ENCODE peak calls at places on chromosomes 11 and 22, in four cellular contexts. J, R, Z and B are unnamed samples.

GRCh38 chr11:85955531-85955930 is 100.3 kb downstream of the CCDC83 start:
- DNase-seq in Z (no peak), R (no peak), J (peak; percentile 79), B (no peak)

GRCh38 chr11:2667940-2668339 is 31.9 kb downstream of the KCNQ1OT1 start:
- DNase-seq in J (no peak), Z (no peak), R (no peak), B (no peak)

GRCh38 chr22:48796295-48797015 is 1031.2 kb downstream of the BRD1 start:
- DNase-seq in Z (no peak), R (no peak), J (no peak), B (no peak)

GRCh38 chr11:84645988-84646689 is 981.0 kb downstream of the DLG2 start:
- DNase-seq in Z (no peak), R (no peak), J (no peak), B (no peak)

GRCh38 chr11:94150704-94151103 is 22.1 kb downstream of the PANX1 start:
- DNase-seq in J (no peak), R (no peak), Z (no peak), B (no peak)

GRCh38 chr11:2590131-2590950 is 109.5 kb downstream of the KCNQ1OT1 start:
- DNase-seq in R (peak; percentile 8), Z (no peak), J (no peak), B (no peak)

GRCh38 chr22:34973926-34974325 is 92.0 kb upstream of the ISX start:
- DNase-seq in Z (no peak), R (no peak), J (no peak), B (no peak)

GRCh38 chr22:29073618-29074275 is 912 bp downstream of the KREMEN1 start:
- DNase-seq in Z (peak; percentile 40), J (no peak), R (peak; percentile 45), B (peak; percentile 61)

GRCh38 chr22:23237201-23237798 is 57.0 kb downstream of the BCR start:
- DNase-seq in R (no peak), Z (peak; percentile 40), J (no peak), B (peak; percentile 88)

GRCh38 chr11:76656571-76657081 is 13.9 kb downstream of the LRRC32 start:
- DNase-seq in J (no peak), R (no peak), Z (no peak), B (no peak)

GRCh38 chr22:28172948-28173360 is 253.9 kb upstream of the PITPNB start:
- DNase-seq in J (no peak), R (no peak), Z (no peak), B (no peak)

GRCh38 chr11:34651551-34651950 is 30.7 kb downstream of the EHF start:
- DNase-seq in Z (no peak), J (peak; percentile 39), R (no peak), B (no peak)

GRCh38 chr11:72981067-72981466 is 161.1 kb downstream of the FCHSD2 start:
- DNase-seq in Z (no peak), R (no peak), J (no peak), B (no peak)

GRCh38 chr22:39240841-39241631 is 3.7 kb downstream of the PDGFB start:
- DNase-seq in Z (no peak), J (peak; percentile 25), R (no peak), B (peak; percentile 56)

GRCh38 chr11:47716692-47717091 is 1.5 kb upstream of the AGBL2 start:
- DNase-seq in R (no peak), J (no peak), Z (no peak), B (no peak)

GRCh38 chr11:80515097-80515496 is 1074.3 kb upstream of the TENM4 start:
- DNase-seq in Z (no peak), R (no peak), J (no peak), B (no peak)

GRCh38 chr11:65459552-65459951 is 37.0 kb downstream of the NEAT1 start:
- DNase-seq in J (no peak), R (no peak), Z (no peak), B (no peak)

GRCh38 chr11:22869325-22869724 is 9.1 kb upstream of the CCDC179 start:
- DNase-seq in Z (no peak), J (no peak), R (no peak), B (no peak)

GRCh38 chr11:71428861-71429435 is 19.2 kb downstream of the DHCR7 start:
- DNase-seq in Z (no peak), R (no peak), J (no peak), B (no peak)

GRCh38 chr11:34413263-34413662 is 25.5 kb upstream of the CAT start:
- DNase-seq in R (no peak), Z (no peak), J (no peak), B (no peak)

GRCh38 chr11:11533057-11533456 is 88.7 kb downstream of the GALNT18 start:
- DNase-seq in R (no peak), Z (no peak), J (no peak), B (no peak)

GRCh38 chr11:95282337-95282751 is 51.3 kb upstream of the SESN3 start:
- DNase-seq in R (no peak), Z (no peak), J (no peak), B (no peak)

GRCh38 chr11:10317776-10318526 is 13.1 kb downstream of the ADM start:
- DNase-seq in J (no peak), Z (no peak), R (no peak), B (no peak)

GRCh38 chr11:73124796-73125195 is 17.3 kb downstream of the FCHSD2 start:
- DNase-seq in J (no peak), R (no peak), Z (no peak), B (no peak)

GRCh38 chr22:31899661-31900060 is 44.7 kb upstream of the YWHAH start:
- DNase-seq in J (no peak), Z (no peak), R (no peak), B (no peak)

GRCh38 chr22:47327241-47327640 is 564.8 kb downstream of the TBC1D22A start:
- DNase-seq in R (no peak), Z (no peak), J (no peak), B (no peak)

GRCh38 chr11:61671527-61671926 is 8.7 kb upstream of the DAGLA start:
- DNase-seq in R (no peak), J (no peak), Z (no peak), B (no peak)

GRCh38 chr11:45885274-45885920 is at the start of gene MAPK8IP1:
- DNase-seq in J (peak; percentile 25), R (peak; percentile 71), Z (no peak), B (peak; percentile 55)

GRCh38 chr11:108818971-108819370 is 154.1 kb downstream of the DDX10 start:
- DNase-seq in J (no peak), R (no peak), Z (no peak), B (no peak)

GRCh38 chr22:19448076-19448607 is 631 bp upstream of the C22orf39 start:
- DNase-seq in J (peak; percentile 83), Z (no peak), R (no peak), B (no peak)

GRCh38 chr11:1746516-1746931 is 3.9 kb downstream of the IFITM10 start:
- DNase-seq in Z (no peak), J (no peak), R (no peak), B (peak; percentile 32)

GRCh38 chr22:24433868-24434471 is 6.6 kb downstream of the ADORA2A start:
- DNase-seq in J (peak; percentile 93), Z (no peak), R (no peak), B (no peak)

GRCh38 chr11:75244052-75244814 is 3.7 kb downstream of the TPBGL start:
- DNase-seq in J (no peak), Z (peak; percentile 1), R (no peak), B (no peak)

GRCh38 chr11:3022982-3023381 is 30.9 kb upstream of the NAP1L4 start:
- DNase-seq in R (no peak), J (peak; percentile 81), Z (no peak), B (no peak)

GRCh38 chr22:34105461-34106062 is 185.3 kb upstream of the LARGE1 start:
- DNase-seq in J (peak; percentile 2), Z (peak; percentile 31), R (peak; percentile 59), B (peak; percentile 54)

GRCh38 chr11:6925636-6926207 is 504 bp upstream of the ZNF215 start:
- DNase-seq in Z (no peak), R (no peak), J (peak; percentile 52), B (no peak)